ENCODE peak calls at places on chromosomes 1 and 21, in five cellular contexts. One of them, this sample, is unnamed. For H3K4me1 and H3K36me3, the result is how much of the 10 kb centered on the place peaks cover.

GRCh38 chr21:45393021-45393420 is 11.9 kb upstream of the COL18A1 start:
- DNase-seq in ovary: peak
- DNase-seq in cardiac muscle cell: no peak
- DNase-seq in HCT116: no peak
- DNase-seq in esophagus muscularis mucosa: no peak
- DNase-seq in this sample: no peak

GRCh38 chr1:8512504-8512903 is 194.6 kb downstream of the SLC45A1 start:
- DNase-seq in ovary: no peak
- DNase-seq in cardiac muscle cell: no peak
- DNase-seq in HCT116: no peak
- DNase-seq in esophagus muscularis mucosa: no peak
- DNase-seq in this sample: no peak

GRCh38 chr1:30525980-30526651 is 197.3 kb downstream of the MATN1 start:
- DNase-seq in ovary: no peak
- DNase-seq in cardiac muscle cell: peak
- DNase-seq in HCT116: peak
- DNase-seq in esophagus muscularis mucosa: no peak
- DNase-seq in this sample: peak

GRCh38 chr21:46314441-46315020 is 9.1 kb downstream of the C21orf58 start:
- DNase-seq in ovary: no peak
- DNase-seq in cardiac muscle cell: no peak
- DNase-seq in HCT116: no peak
- DNase-seq in esophagus muscularis mucosa: no peak
- DNase-seq in this sample: no peak

GRCh38 chr1:5497471-5497870 is 494.8 kb downstream of the NPHP4 start:
- DNase-seq in ovary: no peak
- DNase-seq in cardiac muscle cell: no peak
- DNase-seq in HCT116: no peak
- DNase-seq in esophagus muscularis mucosa: no peak
- DNase-seq in this sample: no peak

GRCh38 chr1:154453577-154454352 is 48.3 kb upstream of the TDRD10 start:
- DNase-seq in ovary: no peak
- DNase-seq in cardiac muscle cell: peak
- DNase-seq in HCT116: no peak
- DNase-seq in esophagus muscularis mucosa: no peak
- DNase-seq in this sample: no peak

GRCh38 chr1:234549447-234550021 is 60.4 kb downstream of the IRF2BP2 start:
- DNase-seq in ovary: no peak
- DNase-seq in cardiac muscle cell: no peak
- DNase-seq in HCT116: no peak
- DNase-seq in esophagus muscularis mucosa: no peak
- DNase-seq in this sample: peak

GRCh38 chr21:32532636-32533035 is 52.7 kb downstream of the TCP10L start:
- DNase-seq in ovary: no peak
- DNase-seq in cardiac muscle cell: no peak
- DNase-seq in HCT116: no peak
- DNase-seq in esophagus muscularis mucosa: no peak
- DNase-seq in this sample: no peak

GRCh38 chr1:189131576-189131975 is 1346.1 kb downstream of the BRINP3 start:
- DNase-seq in ovary: no peak
- DNase-seq in cardiac muscle cell: no peak
- DNase-seq in HCT116: no peak
- DNase-seq in esophagus muscularis mucosa: no peak
- DNase-seq in this sample: no peak

GRCh38 chr1:89671775-89672488 is 39.0 kb downstream of the LRRC8C start:
- DNase-seq in ovary: no peak
- DNase-seq in cardiac muscle cell: no peak
- DNase-seq in HCT116: no peak
- DNase-seq in esophagus muscularis mucosa: no peak
- DNase-seq in this sample: no peak

GRCh38 chr1:110084226-110085078 is 14.0 kb upstream of the ALX3 start:
- DNase-seq in ovary: peak
- DNase-seq in cardiac muscle cell: peak
- DNase-seq in HCT116: no peak
- DNase-seq in esophagus muscularis mucosa: no peak
- DNase-seq in this sample: peak

GRCh38 chr1:202005958-202006357 is 4.4 kb upstream of the ELF3 start:
- DNase-seq in ovary: no peak
- DNase-seq in cardiac muscle cell: peak
- DNase-seq in HCT116: no peak
- DNase-seq in esophagus muscularis mucosa: no peak
- DNase-seq in this sample: no peak

GRCh38 chr1:98323906-98324358 is 337.6 kb upstream of the SNX7 start:
- DNase-seq in ovary: no peak
- DNase-seq in cardiac muscle cell: peak
- DNase-seq in HCT116: peak
- DNase-seq in esophagus muscularis mucosa: no peak
- DNase-seq in this sample: no peak

GRCh38 chr1:11302366-11302765 is 29.4 kb downstream of the UBIAD1 start:
- DNase-seq in ovary: no peak
- DNase-seq in cardiac muscle cell: no peak
- DNase-seq in HCT116: no peak
- DNase-seq in esophagus muscularis mucosa: no peak
- DNase-seq in this sample: no peak

GRCh38 chr1:235331391-235331790 is 3.0 kb downstream of the GGPS1 start:
- DNase-seq in ovary: no peak
- DNase-seq in cardiac muscle cell: no peak
- DNase-seq in HCT116: no peak
- DNase-seq in esophagus muscularis mucosa: no peak
- DNase-seq in this sample: no peak

GRCh38 chr1:236835491-236835890 is 40.4 kb downstream of the MTR start:
- DNase-seq in ovary: no peak
- DNase-seq in cardiac muscle cell: no peak
- DNase-seq in HCT116: no peak
- DNase-seq in esophagus muscularis mucosa: no peak
- DNase-seq in this sample: no peak
- H3K4me1 ChIP-seq in ovary: under half
- H3K4me1 ChIP-seq in cardiac muscle cell: under half
- H3K4me1 ChIP-seq in HCT116: under half
- H3K4me1 ChIP-seq in esophagus muscularis mucosa: under half
- H3K4me1 ChIP-seq in this sample: under half

GRCh38 chr1:45658171-45658570 is 28.2 kb downstream of the GPBP1L1 start:
- DNase-seq in ovary: no peak
- DNase-seq in cardiac muscle cell: no peak
- DNase-seq in HCT116: no peak
- DNase-seq in esophagus muscularis mucosa: no peak
- DNase-seq in this sample: no peak

GRCh38 chr1:45659222-45659621 is 27.1 kb downstream of the GPBP1L1 start:
- DNase-seq in ovary: no peak
- DNase-seq in cardiac muscle cell: no peak
- DNase-seq in HCT116: no peak
- DNase-seq in esophagus muscularis mucosa: no peak
- DNase-seq in this sample: no peak

GRCh38 chr1:45656573-45657226 is 29.6 kb downstream of the GPBP1L1 start:
- DNase-seq in ovary: no peak
- DNase-seq in cardiac muscle cell: no peak
- DNase-seq in HCT116: no peak
- DNase-seq in esophagus muscularis mucosa: no peak
- DNase-seq in this sample: no peak

GRCh38 chr1:45660336-45660735 is 26.0 kb downstream of the GPBP1L1 start:
- DNase-seq in ovary: no peak
- DNase-seq in cardiac muscle cell: no peak
- DNase-seq in HCT116: no peak
- DNase-seq in esophagus muscularis mucosa: no peak
- DNase-seq in this sample: no peak

GRCh38 chr1:45654540-45655280 is 30.9 kb upstream of the CCDC17 start:
- DNase-seq in ovary: no peak
- DNase-seq in cardiac muscle cell: peak
- DNase-seq in HCT116: no peak
- DNase-seq in esophagus muscularis mucosa: no peak
- DNase-seq in this sample: no peak
- H3K36me3 ChIP-seq in ovary: under half
- H3K36me3 ChIP-seq in cardiac muscle cell: half or more
- H3K36me3 ChIP-seq in HCT116: half or more
- H3K36me3 ChIP-seq in esophagus muscularis mucosa: half or more
- H3K36me3 ChIP-seq in this sample: under half

DNA sequence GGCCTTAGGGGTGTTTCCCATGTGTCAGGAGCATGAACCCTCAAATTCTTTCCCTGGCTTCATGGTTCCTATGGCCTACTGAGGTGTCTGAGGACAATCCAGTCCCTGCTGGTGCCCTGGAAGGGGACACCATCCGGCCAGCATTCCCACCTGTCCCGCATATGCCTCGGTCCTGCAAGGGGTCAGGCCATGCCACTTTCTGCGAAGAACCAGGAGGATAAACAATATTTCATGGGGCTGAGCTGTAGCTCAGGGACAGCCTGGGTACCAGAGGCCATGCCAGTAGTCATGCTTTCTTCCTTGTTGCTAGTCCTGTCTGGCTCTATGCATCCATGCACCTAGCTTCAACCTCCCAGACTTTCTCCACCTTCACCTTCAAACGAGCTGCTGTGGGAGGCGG is 123.6 kb downstream of the MRPS6 start:
- DNase-seq in ovary: no peak
- DNase-seq in cardiac muscle cell: no peak
- DNase-seq in HCT116: no peak
- DNase-seq in esophagus muscularis mucosa: peak
- DNase-seq in this sample: no peak
- H3K4me1 ChIP-seq in ovary: under half
- H3K4me1 ChIP-seq in cardiac muscle cell: under half
- H3K4me1 ChIP-seq in HCT116: under half
- H3K4me1 ChIP-seq in esophagus muscularis mucosa: under half
- H3K4me1 ChIP-seq in this sample: under half

DNA sequence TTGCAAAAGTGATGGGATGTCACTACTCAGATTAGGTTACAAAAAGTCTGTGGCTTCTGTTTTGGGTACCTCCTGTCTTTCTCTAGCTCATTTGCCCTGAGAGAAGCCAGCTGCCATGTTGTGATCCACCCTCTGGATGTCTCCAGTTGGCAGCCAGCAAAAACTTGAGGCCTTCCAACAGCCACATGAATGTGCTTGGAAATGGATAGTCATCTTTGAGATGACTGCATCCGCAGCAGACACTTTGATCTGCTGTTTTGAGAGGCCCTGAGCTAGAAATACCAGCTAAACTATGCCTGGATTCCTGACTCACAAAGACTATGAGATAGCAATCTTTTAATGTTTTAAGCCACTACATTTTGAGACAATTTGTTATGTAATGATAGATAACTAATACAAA is 195.9 kb upstream of the FGGY start:
- DNase-seq in ovary: no peak
- DNase-seq in cardiac muscle cell: no peak
- DNase-seq in HCT116: no peak
- DNase-seq in esophagus muscularis mucosa: peak
- DNase-seq in this sample: no peak
- H3K36me3 ChIP-seq in ovary: under half
- H3K36me3 ChIP-seq in cardiac muscle cell: under half
- H3K36me3 ChIP-seq in HCT116: under half
- H3K36me3 ChIP-seq in esophagus muscularis mucosa: under half
- H3K36me3 ChIP-seq in this sample: under half

GRCh38 chr1:16209847-16210407 is 2.5 kb downstream of the ARHGEF19 start:
- DNase-seq in ovary: no peak
- DNase-seq in cardiac muscle cell: no peak
- DNase-seq in HCT116: no peak
- DNase-seq in esophagus muscularis mucosa: no peak
- DNase-seq in this sample: no peak
- H3K4me1 ChIP-seq in ovary: under half
- H3K4me1 ChIP-seq in cardiac muscle cell: under half
- H3K4me1 ChIP-seq in HCT116: under half
- H3K4me1 ChIP-seq in esophagus muscularis mucosa: under half
- H3K4me1 ChIP-seq in this sample: under half

GRCh38 chr1:199549424-199549823 is 478.1 kb upstream of the NR5A2 start:
- DNase-seq in ovary: no peak
- DNase-seq in cardiac muscle cell: no peak
- DNase-seq in HCT116: no peak
- DNase-seq in esophagus muscularis mucosa: no peak
- DNase-seq in this sample: no peak

GRCh38 chr1:199551967-199552565 is 475.4 kb upstream of the NR5A2 start:
- DNase-seq in ovary: no peak
- DNase-seq in cardiac muscle cell: peak
- DNase-seq in HCT116: peak
- DNase-seq in esophagus muscularis mucosa: no peak
- DNase-seq in this sample: no peak

GRCh38 chr1:199550384-199551067 is 477.0 kb upstream of the NR5A2 start:
- DNase-seq in ovary: no peak
- DNase-seq in cardiac muscle cell: peak
- DNase-seq in HCT116: no peak
- DNase-seq in esophagus muscularis mucosa: no peak
- DNase-seq in this sample: no peak

GRCh38 chr1:199553104-199553503 is 474.4 kb upstream of the NR5A2 start:
- DNase-seq in ovary: no peak
- DNase-seq in cardiac muscle cell: no peak
- DNase-seq in HCT116: no peak
- DNase-seq in esophagus muscularis mucosa: no peak
- DNase-seq in this sample: no peak
- H3K36me3 ChIP-seq in ovary: under half
- H3K36me3 ChIP-seq in cardiac muscle cell: under half
- H3K36me3 ChIP-seq in HCT116: under half
- H3K36me3 ChIP-seq in esophagus muscularis mucosa: under half
- H3K36me3 ChIP-seq in this sample: under half

DNA sequence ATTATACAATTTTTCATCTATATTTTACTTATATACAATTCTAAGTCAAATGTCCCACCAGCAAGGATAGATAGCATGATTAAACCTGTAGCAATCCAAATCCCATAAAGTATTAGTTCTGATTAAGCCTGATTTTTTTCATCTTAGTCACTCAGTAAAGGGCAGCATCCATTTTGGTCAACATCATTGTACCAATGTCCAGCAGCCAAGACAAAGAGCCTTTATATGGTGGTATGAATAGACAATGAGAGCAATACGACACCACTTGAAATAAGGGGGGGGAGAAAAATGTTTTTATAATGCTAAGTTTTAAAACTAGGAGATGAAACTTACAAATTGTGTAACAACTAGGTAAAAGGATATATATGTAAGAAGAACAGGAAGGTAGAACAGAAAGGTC is 7.4 kb downstream of the ZNF644 start:
- DNase-seq in ovary: no peak
- DNase-seq in cardiac muscle cell: no peak
- DNase-seq in HCT116: no peak
- DNase-seq in esophagus muscularis mucosa: no peak
- DNase-seq in this sample: no peak
- H3K4me1 ChIP-seq in ovary: under half
- H3K4me1 ChIP-seq in cardiac muscle cell: under half
- H3K4me1 ChIP-seq in HCT116: under half
- H3K4me1 ChIP-seq in esophagus muscularis mucosa: under half
- H3K4me1 ChIP-seq in this sample: under half